ENCODE peak calls at places on chromosome X, in seven cellular contexts. One of them, this sample, is unnamed. For H3K36me3 and H3K4me1, the result is how much of the 10 kb centered on the place peaks cover.

GRCh38 chrX:40154853-40155616 is 57.3 kb upstream of the BCOR start:
- DNase-seq in RWPE2: no peak
- DNase-seq in Karpas-422: no peak
- DNase-seq in fibroblast of lung: no peak
- DNase-seq in neural progenitor cell: peak
- DNase-seq in tibial artery: peak
- DNase-seq in mesendoderm: peak
- DNase-seq in this sample: peak

GRCh38 chrX:45274576-45274975 is 73.9 kb upstream of the DIPK2B start:
- DNase-seq in RWPE2: no peak
- DNase-seq in Karpas-422: no peak
- DNase-seq in neural progenitor cell: no peak
- DNase-seq in tibial artery: no peak
- DNase-seq in mesendoderm: no peak
- DNase-seq in fibroblast of lung: peak
- DNase-seq in this sample: no peak

GRCh38 chrX:30246769-30247489 is at the start of gene MAGEB1:
- DNase-seq in mesendoderm: peak
- DNase-seq in fibroblast of lung: no peak
- DNase-seq in Karpas-422: no peak
- DNase-seq in neural progenitor cell: peak
- DNase-seq in RWPE2: no peak
- DNase-seq in tibial artery: no peak
- DNase-seq in this sample: no peak

GRCh38 chrX:85516131-85516530 is 136.7 kb upstream of the POF1B start:
- DNase-seq in RWPE2: no peak
- DNase-seq in tibial artery: no peak
- DNase-seq in neural progenitor cell: no peak
- DNase-seq in Karpas-422: no peak
- DNase-seq in fibroblast of lung: no peak
- DNase-seq in mesendoderm: no peak
- DNase-seq in this sample: no peak

GRCh38 chrX:15877380-15877779 is 22.8 kb upstream of the AP1S2 start:
- DNase-seq in fibroblast of lung: peak
- DNase-seq in neural progenitor cell: no peak
- DNase-seq in mesendoderm: no peak
- DNase-seq in Karpas-422: no peak
- DNase-seq in tibial artery: no peak
- DNase-seq in RWPE2: no peak
- DNase-seq in this sample: no peak

GRCh38 chrX:53695901-53696300 is 9.4 kb upstream of the HUWE1 start:
- DNase-seq in mesendoderm: no peak
- DNase-seq in RWPE2: no peak
- DNase-seq in tibial artery: no peak
- DNase-seq in fibroblast of lung: no peak
- DNase-seq in Karpas-422: no peak
- DNase-seq in neural progenitor cell: peak
- DNase-seq in this sample: no peak

GRCh38 chrX:46935295-46935694 is 23.1 kb downstream of the JADE3 start:
- DNase-seq in neural progenitor cell: no peak
- DNase-seq in Karpas-422: no peak
- DNase-seq in fibroblast of lung: no peak
- DNase-seq in tibial artery: no peak
- DNase-seq in RWPE2: no peak
- DNase-seq in mesendoderm: no peak
- DNase-seq in this sample: no peak

GRCh38 chrX:102154218-102154860 is 1.4 kb downstream of the BEX5 start:
- DNase-seq in Karpas-422: peak
- DNase-seq in RWPE2: no peak
- DNase-seq in mesendoderm: peak
- DNase-seq in tibial artery: no peak
- DNase-seq in fibroblast of lung: no peak
- DNase-seq in neural progenitor cell: peak
- DNase-seq in this sample: no peak

GRCh38 chrX:134840370-134840769 is 150.4 kb upstream of the SMIM10 start:
- DNase-seq in Karpas-422: no peak
- DNase-seq in tibial artery: no peak
- DNase-seq in mesendoderm: no peak
- DNase-seq in RWPE2: no peak
- DNase-seq in fibroblast of lung: no peak
- DNase-seq in neural progenitor cell: no peak
- DNase-seq in this sample: no peak

GRCh38 chrX:71815121-71815905 is 52.2 kb downstream of the CXorf49B start:
- DNase-seq in Karpas-422: no peak
- DNase-seq in RWPE2: no peak
- DNase-seq in fibroblast of lung: no peak
- DNase-seq in mesendoderm: peak
- DNase-seq in tibial artery: no peak
- DNase-seq in neural progenitor cell: no peak
- DNase-seq in this sample: no peak

GRCh38 chrX:124426824-124427223 is 80.5 kb downstream of the SH2D1A start:
- DNase-seq in mesendoderm: no peak
- DNase-seq in RWPE2: no peak
- DNase-seq in tibial artery: no peak
- DNase-seq in neural progenitor cell: no peak
- DNase-seq in fibroblast of lung: no peak
- DNase-seq in Karpas-422: no peak
- DNase-seq in this sample: no peak

GRCh38 chrX:54964766-54965511 is 29.0 kb downstream of the PFKFB1 start:
- DNase-seq in Karpas-422: no peak
- DNase-seq in neural progenitor cell: no peak
- DNase-seq in RWPE2: no peak
- DNase-seq in tibial artery: no peak
- DNase-seq in fibroblast of lung: no peak
- DNase-seq in mesendoderm: no peak
- DNase-seq in this sample: no peak

GRCh38 chrX:55011294-55011693 is 11.1 kb downstream of the APEX2 start:
- DNase-seq in neural progenitor cell: no peak
- DNase-seq in tibial artery: no peak
- DNase-seq in mesendoderm: no peak
- DNase-seq in Karpas-422: peak
- DNase-seq in RWPE2: no peak
- DNase-seq in fibroblast of lung: no peak
- DNase-seq in this sample: no peak

GRCh38 chrX:43655151-43655676 is 885 bp upstream of the MAOA start:
- DNase-seq in neural progenitor cell: peak
- DNase-seq in mesendoderm: peak
- DNase-seq in fibroblast of lung: peak
- DNase-seq in RWPE2: peak
- DNase-seq in tibial artery: peak
- DNase-seq in Karpas-422: no peak
- DNase-seq in this sample: peak

GRCh38 chrX:47080215-47080914 is 2.1 kb downstream of the RGN start:
- DNase-seq in tibial artery: no peak
- DNase-seq in Karpas-422: no peak
- DNase-seq in neural progenitor cell: no peak
- DNase-seq in RWPE2: no peak
- DNase-seq in fibroblast of lung: no peak
- DNase-seq in mesendoderm: no peak
- DNase-seq in this sample: no peak

GRCh38 chrX:115284877-115285276 is 4.6 kb upstream of the LUZP4 start:
- DNase-seq in neural progenitor cell: no peak
- DNase-seq in mesendoderm: no peak
- DNase-seq in Karpas-422: no peak
- DNase-seq in RWPE2: no peak
- DNase-seq in tibial artery: no peak
- DNase-seq in fibroblast of lung: no peak
- DNase-seq in this sample: no peak

GRCh38 chrX:10062352-10062751 is 94.4 kb upstream of the CLCN4 start:
- DNase-seq in mesendoderm: no peak
- DNase-seq in fibroblast of lung: no peak
- DNase-seq in tibial artery: no peak
- DNase-seq in Karpas-422: no peak
- DNase-seq in RWPE2: no peak
- DNase-seq in neural progenitor cell: no peak
- DNase-seq in this sample: no peak

GRCh38 chrX:141733371-141733770 is 34.8 kb upstream of the SPANXD start:
- DNase-seq in tibial artery: no peak
- DNase-seq in neural progenitor cell: no peak
- DNase-seq in RWPE2: no peak
- DNase-seq in fibroblast of lung: peak
- DNase-seq in Karpas-422: no peak
- DNase-seq in mesendoderm: no peak
- DNase-seq in this sample: no peak

GRCh38 chrX:39260965-39261364 is 459.7 kb downstream of the MID1IP1 start:
- DNase-seq in Karpas-422: no peak
- DNase-seq in tibial artery: no peak
- DNase-seq in RWPE2: no peak
- DNase-seq in mesendoderm: no peak
- DNase-seq in fibroblast of lung: peak
- DNase-seq in neural progenitor cell: no peak
- DNase-seq in this sample: no peak

GRCh38 chrX:40496728-40497127 is 84.0 kb upstream of the ATP6AP2 start:
- DNase-seq in neural progenitor cell: peak
- DNase-seq in fibroblast of lung: peak
- DNase-seq in RWPE2: no peak
- DNase-seq in mesendoderm: peak
- DNase-seq in tibial artery: no peak
- DNase-seq in Karpas-422: no peak
- DNase-seq in this sample: no peak

GRCh38 chrX:31580227-31580626 is 508.4 kb upstream of the FTHL17 start:
- DNase-seq in RWPE2: no peak
- DNase-seq in neural progenitor cell: no peak
- DNase-seq in mesendoderm: peak
- DNase-seq in tibial artery: no peak
- DNase-seq in Karpas-422: no peak
- DNase-seq in fibroblast of lung: peak
- DNase-seq in this sample: no peak

GRCh38 chrX:74537011-74537390 is 77.4 kb downstream of the RLIM start:
- DNase-seq in fibroblast of lung: peak
- DNase-seq in mesendoderm: peak
- DNase-seq in Karpas-422: no peak
- DNase-seq in RWPE2: no peak
- DNase-seq in tibial artery: peak
- DNase-seq in neural progenitor cell: no peak
- DNase-seq in this sample: no peak

GRCh38 chrX:151789179-151789800 is 54.7 kb downstream of the CNGA2 start:
- DNase-seq in tibial artery: peak
- DNase-seq in mesendoderm: no peak
- DNase-seq in fibroblast of lung: peak
- DNase-seq in RWPE2: peak
- DNase-seq in Karpas-422: no peak
- DNase-seq in neural progenitor cell: no peak
- DNase-seq in this sample: peak

GRCh38 chrX:15529165-15529564 is 28.6 kb downstream of the BMX start:
- DNase-seq in tibial artery: no peak
- DNase-seq in mesendoderm: no peak
- DNase-seq in fibroblast of lung: no peak
- DNase-seq in neural progenitor cell: no peak
- DNase-seq in Karpas-422: no peak
- DNase-seq in RWPE2: no peak
- DNase-seq in this sample: no peak

GRCh38 chrX:1390621-1391369 is 1.1 kb downstream of the SLC25A6 start:
- DNase-seq in RWPE2: peak
- DNase-seq in tibial artery: peak
- DNase-seq in fibroblast of lung: no peak
- DNase-seq in Karpas-422: no peak
- DNase-seq in neural progenitor cell: peak
- DNase-seq in mesendoderm: no peak
- DNase-seq in this sample: no peak
- H3K36me3 ChIP-seq in RWPE2: half or more
- H3K36me3 ChIP-seq in tibial artery: half or more
- H3K36me3 ChIP-seq in fibroblast of lung: under half
- H3K36me3 ChIP-seq in Karpas-422: half or more
- H3K36me3 ChIP-seq in neural progenitor cell: under half
- H3K36me3 ChIP-seq in mesendoderm: under half
- H3K36me3 ChIP-seq in this sample: under half

GRCh38 chrX:154695913-154696312 is 42.5 kb upstream of the CTAG2 start:
- DNase-seq in neural progenitor cell: no peak
- DNase-seq in tibial artery: no peak
- DNase-seq in mesendoderm: no peak
- DNase-seq in fibroblast of lung: no peak
- DNase-seq in Karpas-422: no peak
- DNase-seq in RWPE2: no peak
- DNase-seq in this sample: peak

GRCh38 chrX:154698630-154699248 is 45.4 kb upstream of the CTAG2 start:
- DNase-seq in neural progenitor cell: no peak
- DNase-seq in fibroblast of lung: no peak
- DNase-seq in RWPE2: no peak
- DNase-seq in tibial artery: no peak
- DNase-seq in Karpas-422: no peak
- DNase-seq in mesendoderm: no peak
- DNase-seq in this sample: no peak

GRCh38 chrX:154693394-154693793 is 40.0 kb upstream of the CTAG2 start:
- DNase-seq in tibial artery: no peak
- DNase-seq in RWPE2: no peak
- DNase-seq in mesendoderm: no peak
- DNase-seq in neural progenitor cell: no peak
- DNase-seq in fibroblast of lung: no peak
- DNase-seq in Karpas-422: no peak
- DNase-seq in this sample: no peak

DNA sequence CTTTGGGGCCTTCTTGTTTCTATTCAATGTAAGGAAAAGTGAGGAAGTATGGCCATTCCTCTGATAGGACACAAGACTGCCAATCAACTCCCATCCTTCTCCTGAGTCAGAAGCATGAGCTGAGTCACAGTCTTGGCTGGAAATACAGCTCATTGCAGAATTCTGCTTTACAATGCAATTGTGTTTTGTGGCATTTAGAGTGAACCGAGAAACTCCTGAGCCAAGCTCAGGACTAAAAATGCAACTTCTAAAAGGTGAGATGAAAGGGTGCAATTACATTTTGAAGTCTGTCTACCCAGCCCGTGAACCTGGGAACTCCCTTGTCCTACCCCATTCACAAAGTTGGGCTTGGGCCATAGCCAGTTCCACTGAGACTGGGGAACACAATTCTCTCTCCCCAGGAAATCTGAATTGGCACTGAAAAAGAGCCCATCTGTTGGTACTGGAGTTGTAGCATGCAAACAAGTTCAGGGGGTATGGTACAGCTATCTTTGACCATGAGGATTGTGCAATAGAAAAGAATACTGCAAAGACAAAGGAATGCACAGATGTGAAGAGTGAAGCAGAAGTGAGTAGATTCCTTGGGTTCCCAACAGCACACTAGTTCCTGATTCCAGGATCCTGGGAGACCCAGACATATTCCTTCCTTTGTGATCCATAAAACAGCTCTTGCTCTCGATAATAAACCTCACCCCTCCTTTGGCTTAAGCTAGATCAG is 43.1 kb upstream of the CTAG2 start:
- DNase-seq in tibial artery: no peak
- DNase-seq in neural progenitor cell: no peak
- DNase-seq in Karpas-422: no peak
- DNase-seq in RWPE2: no peak
- DNase-seq in mesendoderm: no peak
- DNase-seq in fibroblast of lung: peak
- DNase-seq in this sample: no peak
- H3K4me1 ChIP-seq in tibial artery: under half
- H3K4me1 ChIP-seq in neural progenitor cell: under half
- H3K4me1 ChIP-seq in Karpas-422: under half
- H3K4me1 ChIP-seq in RWPE2: under half
- H3K4me1 ChIP-seq in mesendoderm: under half
- H3K4me1 ChIP-seq in fibroblast of lung: under half
- H3K4me1 ChIP-seq in this sample: under half

GRCh38 chrX:77635372-77635771 is 150.6 kb downstream of the ATRX start:
- DNase-seq in mesendoderm: no peak
- DNase-seq in Karpas-422: no peak
- DNase-seq in neural progenitor cell: no peak
- DNase-seq in RWPE2: no peak
- DNase-seq in fibroblast of lung: no peak
- DNase-seq in tibial artery: no peak
- DNase-seq in this sample: no peak
- H3K36me3 ChIP-seq in mesendoderm: under half
- H3K36me3 ChIP-seq in Karpas-422: under half
- H3K36me3 ChIP-seq in neural progenitor cell: under half
- H3K36me3 ChIP-seq in RWPE2: under half
- H3K36me3 ChIP-seq in fibroblast of lung: under half
- H3K36me3 ChIP-seq in tibial artery: under half
- H3K36me3 ChIP-seq in this sample: under half

GRCh38 chrX:78321809-78322208 is 5.6 kb downstream of the CYSLTR1 start:
- DNase-seq in RWPE2: no peak
- DNase-seq in neural progenitor cell: no peak
- DNase-seq in Karpas-422: peak
- DNase-seq in tibial artery: peak
- DNase-seq in mesendoderm: no peak
- DNase-seq in fibroblast of lung: no peak
- DNase-seq in this sample: no peak
- H3K4me1 ChIP-seq in RWPE2: under half
- H3K4me1 ChIP-seq in neural progenitor cell: under half
- H3K4me1 ChIP-seq in Karpas-422: under half
- H3K4me1 ChIP-seq in tibial artery: under half
- H3K4me1 ChIP-seq in mesendoderm: under half
- H3K4me1 ChIP-seq in fibroblast of lung: under half
- H3K4me1 ChIP-seq in this sample: under half